ENCODE peak calls at places on chromosomes 13 and 19, in six cellular contexts. Z is kidney, V is BJ, F is ascending aorta, J is mucosa of descending colon, L is thoracic aorta. I is an unnamed sample.

GRCh38 chr13:31756346-31756745 is 17.0 kb downstream of the RXFP2 start:
- DNase-seq in Z (no peak), V (peak; percentile 87), F (no peak), J (no peak), L (no peak), I (no peak)

GRCh38 chr19:38264486-38265212 is at the start of gene SPINT2:
- DNase-seq in F (no peak), V (no peak), Z (no peak), J (no peak), L (no peak), I (no peak)

GRCh38 chr19:51094696-51095279 is 12.1 kb upstream of the KLK14 start:
- DNase-seq in J (no peak), L (no peak), Z (peak; percentile 43), F (no peak), V (no peak), I (peak; percentile 56)

GRCh38 chr13:110731072-110731471 is 17.6 kb downstream of the ING1 start:
- DNase-seq in Z (no peak), F (no peak), J (peak; percentile 27), L (no peak), V (no peak), I (no peak)

GRCh38 chr19:29666634-29667389 is 1.6 kb downstream of the PLEKHF1 start:
- DNase-seq in Z (peak; percentile 93), L (no peak), J (peak; percentile 51), F (peak; percentile 78), V (no peak), I (peak; percentile 68)

GRCh38 chr19:4064551-4065260 is 2.0 kb downstream of the ZBTB7A start:
- DNase-seq in Z (peak; percentile 91), F (no peak), J (peak; percentile 68), L (no peak), V (no peak), I (peak; percentile 45)

GRCh38 chr13:98563071-98563470 is 13.8 kb downstream of the STK24 start:
- DNase-seq in F (no peak), Z (no peak), L (no peak), V (no peak), J (no peak), I (no peak)

GRCh38 chr13:78121459-78122348 is 203.1 kb upstream of the EDNRB start:
- DNase-seq in J (peak; percentile 41), Z (no peak), F (no peak), L (no peak), V (no peak), I (peak; percentile 52)

GRCh38 chr13:110415669-110416068 is 108.6 kb downstream of the COL4A2 start:
- DNase-seq in J (no peak), V (no peak), F (no peak), Z (no peak), L (no peak), I (no peak)

GRCh38 chr13:61414686-61415664 is 674 bp downstream of the PCDH20 start:
- DNase-seq in F (peak; percentile 76), V (no peak), J (peak; percentile 78), L (no peak), Z (peak; percentile 79), I (peak; percentile 67)

GRCh38 chr13:36888645-36889044 is 31.4 kb downstream of the SMAD9 start:
- DNase-seq in L (no peak), V (no peak), J (no peak), F (no peak), Z (no peak), I (no peak)

GRCh38 chr13:21075303-21076264 is 14.2 kb upstream of the LATS2 start:
- DNase-seq in F (peak; percentile 74), L (no peak), V (no peak), J (peak; percentile 25), Z (no peak), I (peak; percentile 68)

GRCh38 chr19:42270346-42271044 is 1.4 kb downstream of the CIC start:
- DNase-seq in J (peak; percentile 62), Z (peak; percentile 84), V (no peak), F (peak; percentile 89), L (no peak), I (peak; percentile 59)

GRCh38 chr19:46881092-46881491 is 20.3 kb downstream of the ARHGAP35 start:
- DNase-seq in Z (no peak), F (no peak), V (no peak), J (no peak), L (no peak), I (no peak)

GRCh38 chr19:6002591-6002990 is 24.7 kb upstream of the RANBP3 start:
- DNase-seq in V (no peak), Z (no peak), J (no peak), L (no peak), F (no peak), I (no peak)

GRCh38 chr13:86006317-86006716 is 207.1 kb upstream of the SLITRK6 start:
- DNase-seq in V (no peak), Z (no peak), J (no peak), F (no peak), L (no peak), I (no peak)

GRCh38 chr13:30355839-30356238 is 48.5 kb upstream of the KATNAL1 start:
- DNase-seq in Z (no peak), L (no peak), V (no peak), F (no peak), J (no peak), I (no peak)

GRCh38 chr13:102233566-102234208 is 168.2 kb downstream of the FGF14 start:
- DNase-seq in J (no peak), L (no peak), F (no peak), V (no peak), Z (no peak), I (no peak)

GRCh38 chr19:5967994-5968430 is 9.9 kb downstream of the RANBP3 start:
- DNase-seq in L (no peak), F (no peak), V (no peak), J (peak; percentile 86), Z (peak; percentile 58), I (peak; percentile 76)

GRCh38 chr13:36999054-36999927 is at the start of gene ALG5:
- DNase-seq in J (peak; percentile 92), F (peak; percentile 93), L (peak; percentile 47), V (no peak), Z (peak; percentile 96), I (peak; percentile 86)

GRCh38 chr19:45769054-45769782 is at the start of gene SIX5:
- DNase-seq in F (peak; percentile 99), Z (peak; percentile 100), V (peak; percentile 88), J (peak; percentile 99), L (peak; percentile 88), I (peak; percentile 98)

GRCh38 chr19:45010306-45010705 is 9.0 kb downstream of the RELB start:
- DNase-seq in L (no peak), Z (no peak), F (no peak), V (no peak), J (no peak), I (no peak)

GRCh38 chr19:6803036-6803404 is 30.5 kb downstream of the VAV1 start:
- DNase-seq in J (peak; percentile 12), V (no peak), F (no peak), L (no peak), Z (no peak), I (no peak)

GRCh38 chr13:25901460-25902376 is 150.1 kb downstream of the SHISA2 start:
- DNase-seq in V (no peak), Z (no peak), J (no peak), L (no peak), F (no peak), I (no peak)

GRCh38 chr13:50990540-50991506 is 81.2 kb downstream of the RNASEH2B start:
- DNase-seq in F (peak; percentile 77), J (peak; percentile 48), Z (no peak), V (peak; percentile 23), L (no peak), I (no peak)

GRCh38 chr19:53537523-53538377 is at the start of gene ZNF331:
- DNase-seq in F (peak; percentile 93), L (peak; percentile 33), Z (peak; percentile 94), V (no peak), J (peak; percentile 79), I (peak; percentile 77)
- TF ChIP-seq CTCF in F (peak; percentile 22), L (peak; percentile 49), Z (peak; percentile 19), V (peak; percentile 59), J (no peak), I (peak; percentile 71)

GRCh38 chr19:49104229-49104864 is 9.8 kb upstream of the LIN7B start:
- DNase-seq in L (no peak), V (no peak), F (no peak), J (no peak), Z (no peak), I (no peak)
- H3K36me3 ChIP-seq in L (peaks cover 73% of the 10 kb centered on the region), V (peaks cover 61% of the 10 kb centered on the region), F (peaks cover 94% of the 10 kb centered on the region), J (peaks cover 3% of the 10 kb centered on the region), Z (peaks cover 34% of the 10 kb centered on the region), I (peaks cover 90% of the 10 kb centered on the region)

GRCh38 chr19:17931532-17932191 is 1.2 kb upstream of the CCDC124 start:
- DNase-seq in F (no peak), V (no peak), J (no peak), L (no peak), Z (peak; percentile 74), I (peak; percentile 37)
- TF ChIP-seq CTCF in F (no peak), V (no peak), J (no peak), L (no peak), Z (no peak), I (no peak)

GRCh38 chr19:19292607-19293006 is 19.5 kb upstream of the TM6SF2 start:
- DNase-seq in F (no peak), L (no peak), Z (no peak), V (no peak), J (no peak), I (no peak)

GRCh38 chr19:19300613-19301012 is 19.7 kb downstream of the SUGP1 start:
- DNase-seq in V (no peak), J (no peak), F (no peak), L (no peak), Z (no peak), I (no peak)

GRCh38 chr19:19294914-19295313 is 21.8 kb upstream of the TM6SF2 start:
- DNase-seq in Z (no peak), L (no peak), V (no peak), F (no peak), J (no peak), I (no peak)

GRCh38 chr19:19297759-19298158 is 22.6 kb downstream of the SUGP1 start:
- DNase-seq in Z (no peak), F (no peak), V (no peak), L (no peak), J (no peak), I (no peak)

GRCh38 chr19:19296953-19297689 is 23.2 kb downstream of the SUGP1 start:
- DNase-seq in V (no peak), Z (no peak), J (no peak), L (no peak), F (no peak), I (no peak)
- H3K36me3 ChIP-seq in V (peaks cover 15% of the 10 kb centered on the region), Z (peaks cover 6% of the 10 kb centered on the region), J (no peaks in the 10 kb centered on the region), L (peaks cover 27% of the 10 kb centered on the region), F (peaks cover 55% of the 10 kb centered on the region), I (peaks cover 31% of the 10 kb centered on the region)